ENCODE peak calls at places on chromosomes 3 and 15, in ten cellular contexts. J, D, K, E, U, Z, P, C, F and A are unnamed samples. For H3K4me1 and H3K36me3, the result is how much of the 10 kb centered on the place peaks cover.

GRCh38 chr3:151347432-151347831 is 18.1 kb upstream of the P2RY13 start:
- DNase-seq in J (no peak), D (peak), K (no peak), E (no peak), U (peak), Z (no peak), P (no peak), C (no peak), F (no peak), A (no peak)

GRCh38 chr3:98360681-98361080 is 7.0 kb downstream of the OR5K4 start:
- DNase-seq in J (no peak), D (no peak), K (no peak), E (no peak), U (no peak), Z (no peak), P (no peak), C (no peak), F (no peak), A (no peak)

GRCh38 chr15:92636950-92637481 is 18.6 kb downstream of the FAM174B start:
- DNase-seq in J (peak), D (peak), K (peak), E (peak), U (peak), Z (no peak), P (peak), C (peak), F (no peak), A (no peak)

GRCh38 chr15:78737187-78737820 is 74.0 kb downstream of the ADAMTS7 start:
- DNase-seq in J (no peak), D (no peak), K (no peak), E (no peak), U (no peak), Z (no peak), P (no peak), C (no peak), F (no peak), A (no peak)

GRCh38 chr3:100425321-100425720 is 24.0 kb downstream of the LNP1 start:
- DNase-seq in J (no peak), D (no peak), K (peak), E (no peak), U (no peak), Z (no peak), P (no peak), C (no peak), F (no peak), A (no peak)

GRCh38 chr3:123802007-123802630 is 82.0 kb downstream of the MYLK start:
- DNase-seq in J (no peak), D (no peak), K (no peak), E (no peak), U (no peak), Z (no peak), P (no peak), C (no peak), F (no peak), A (no peak)

GRCh38 chr3:136336329-136337100 is 86.4 kb downstream of the PCCB start:
- DNase-seq in J (no peak), D (no peak), K (no peak), E (no peak), U (no peak), Z (no peak), P (no peak), C (no peak), F (no peak), A (no peak)

GRCh38 chr3:126340081-126340511 is 17.1 kb downstream of the KLF15 start:
- DNase-seq in J (peak), D (no peak), K (no peak), E (no peak), U (peak), Z (no peak), P (no peak), C (no peak), F (no peak), A (no peak)

GRCh38 chr15:36724493-36724892 is 145.1 kb downstream of the CDIN1 start:
- DNase-seq in J (no peak), D (no peak), K (no peak), E (no peak), U (no peak), Z (no peak), P (no peak), C (no peak), F (no peak), A (no peak)

DNA sequence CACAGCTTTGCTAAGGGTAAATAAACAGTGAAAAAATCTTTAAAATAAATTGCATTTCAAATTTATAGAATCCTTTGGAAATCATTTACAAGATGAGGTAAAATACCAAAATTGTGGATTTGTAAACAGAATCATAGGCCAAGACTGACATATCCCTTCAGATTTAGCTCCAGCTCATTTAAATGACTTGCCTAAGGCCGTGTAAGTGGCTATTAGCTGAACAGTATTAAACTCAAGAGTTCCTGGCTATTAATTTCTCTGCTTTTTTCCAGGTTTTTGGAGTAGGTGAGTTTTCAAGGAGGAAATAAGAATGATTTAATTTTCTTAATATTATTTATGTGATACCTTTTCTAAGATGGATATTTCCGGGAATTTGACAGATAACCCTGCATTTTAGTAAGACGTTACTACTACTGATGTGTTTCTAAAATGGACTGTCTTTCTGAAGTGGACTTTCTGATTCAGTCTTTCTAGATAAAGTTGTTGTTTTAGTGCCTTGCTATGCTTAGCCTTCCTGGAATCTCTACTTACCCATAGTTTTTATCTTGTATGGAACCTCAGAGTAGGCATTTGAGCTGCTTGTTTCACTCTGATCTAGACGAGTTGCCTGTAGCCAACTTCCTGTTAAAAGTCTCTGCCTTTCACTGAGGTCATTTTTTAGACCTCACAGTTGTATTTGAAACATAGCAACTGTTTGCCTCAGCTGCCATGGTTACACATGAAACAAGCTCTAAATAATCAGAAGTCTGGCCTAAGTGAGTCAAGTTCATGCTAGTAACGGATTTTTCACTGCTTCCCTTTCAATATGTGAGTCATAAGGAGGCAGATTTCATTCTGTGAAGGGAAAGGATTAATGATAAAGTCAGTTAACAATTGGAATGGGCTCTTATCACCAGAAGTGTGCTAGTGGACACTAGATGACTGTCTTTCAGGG is 127.0 kb downstream of the KLHL25 start:
- DNase-seq in J (no peak), D (no peak), K (no peak), E (no peak), U (peak), Z (no peak), P (peak), C (no peak), F (no peak), A (no peak)
- TF ChIP-seq POLR2AphosphoS5 in J (peak), D (no peak), K (no peak), E (peak), U (peak), Z (no peak), P (no peak), C (peak), F (no peak), A (peak)

DNA sequence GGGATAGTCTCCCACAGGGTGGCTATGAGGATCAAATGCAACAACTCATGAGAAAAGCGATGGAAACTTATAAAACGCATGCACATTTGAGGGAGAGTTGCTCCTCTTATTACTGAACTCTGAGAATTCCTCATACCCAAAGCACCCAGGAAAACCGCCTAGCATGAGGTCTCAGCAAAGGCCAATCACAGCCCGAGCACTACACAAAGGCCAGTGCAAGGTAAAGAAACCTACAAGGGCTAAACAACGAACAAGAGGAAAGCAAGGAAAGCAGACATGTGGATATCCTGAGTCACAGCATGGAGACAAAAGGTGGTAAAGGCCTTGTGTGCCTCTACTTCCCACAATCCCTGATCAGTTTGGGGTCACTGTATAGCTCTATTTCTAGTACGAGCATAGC is 7.1 kb downstream of the RAB43 start:
- DNase-seq in J (no peak), D (no peak), K (no peak), E (no peak), U (no peak), Z (no peak), P (no peak), C (no peak), F (no peak), A (no peak)
- H3K4me1 ChIP-seq in J (under half), D (under half), K (under half), E (under half), U (under half), Z (under half), P (under half), C (under half), F (under half), A (under half)

GRCh38 chr3:165617134-165617533 is 220.1 kb downstream of the BCHE start:
- DNase-seq in J (no peak), D (no peak), K (no peak), E (no peak), U (no peak), Z (no peak), P (no peak), C (no peak), F (no peak), A (no peak)
- H3K36me3 ChIP-seq in J (under half), D (under half), K (under half), E (under half), U (under half), Z (under half), P (under half), C (under half), F (under half), A (under half)

GRCh38 chr3:169026543-169027181 is 636.9 kb downstream of the MECOM start:
- DNase-seq in J (no peak), D (no peak), K (no peak), E (no peak), U (no peak), Z (peak), P (peak), C (peak), F (no peak), A (no peak)
- TF ChIP-seq POLR2AphosphoS5 in J (no peak), D (no peak), K (no peak), E (no peak), U (no peak), Z (no peak), P (no peak), C (peak), F (no peak), A (no peak)

GRCh38 chr3:45623434-45623833 is 28.9 kb downstream of the LIMD1 start:
- DNase-seq in J (no peak), D (no peak), K (no peak), E (no peak), U (no peak), Z (no peak), P (no peak), C (no peak), F (no peak), A (no peak)
- H3K4me1 ChIP-seq in J (under half), D (under half), K (under half), E (under half), U (under half), Z (under half), P (under half), C (under half), F (under half), A (under half)

GRCh38 chr3:143239026-143239425 is 119.5 kb downstream of the CHST2 start:
- DNase-seq in J (no peak), D (no peak), K (no peak), E (no peak), U (no peak), Z (no peak), P (no peak), C (no peak), F (no peak), A (no peak)
- H3K36me3 ChIP-seq in J (under half), D (under half), K (under half), E (under half), U (under half), Z (under half), P (under half), C (under half), F (under half), A (under half)

GRCh38 chr15:100918690-100919480 is at the start of gene LRRK1:
- DNase-seq in J (no peak), D (peak), K (peak), E (no peak), U (peak), Z (no peak), P (no peak), C (no peak), F (no peak), A (no peak)

GRCh38 chr15:100914876-100915275 is 4.3 kb upstream of the LRRK1 start:
- DNase-seq in J (no peak), D (peak), K (no peak), E (no peak), U (no peak), Z (no peak), P (no peak), C (no peak), F (no peak), A (no peak)

GRCh38 chr15:100919481-100920405 is 586 bp downstream of the LRRK1 start:
- DNase-seq in J (no peak), D (peak), K (no peak), E (no peak), U (peak), Z (no peak), P (no peak), C (no peak), F (no peak), A (no peak)

GRCh38 chr15:100920516-100921135 is 1.5 kb downstream of the LRRK1 start:
- DNase-seq in J (no peak), D (no peak), K (no peak), E (no peak), U (no peak), Z (no peak), P (no peak), C (no peak), F (no peak), A (no peak)

GRCh38 chr15:100918034-100918689 is 995 bp upstream of the LRRK1 start:
- DNase-seq in J (peak), D (peak), K (peak), E (peak), U (peak), Z (peak), P (peak), C (peak), F (no peak), A (no peak)
- TF ChIP-seq POLR2AphosphoS5 in J (no peak), D (no peak), K (no peak), E (no peak), U (peak), Z (peak), P (peak), C (peak), F (no peak), A (peak)

DNA sequence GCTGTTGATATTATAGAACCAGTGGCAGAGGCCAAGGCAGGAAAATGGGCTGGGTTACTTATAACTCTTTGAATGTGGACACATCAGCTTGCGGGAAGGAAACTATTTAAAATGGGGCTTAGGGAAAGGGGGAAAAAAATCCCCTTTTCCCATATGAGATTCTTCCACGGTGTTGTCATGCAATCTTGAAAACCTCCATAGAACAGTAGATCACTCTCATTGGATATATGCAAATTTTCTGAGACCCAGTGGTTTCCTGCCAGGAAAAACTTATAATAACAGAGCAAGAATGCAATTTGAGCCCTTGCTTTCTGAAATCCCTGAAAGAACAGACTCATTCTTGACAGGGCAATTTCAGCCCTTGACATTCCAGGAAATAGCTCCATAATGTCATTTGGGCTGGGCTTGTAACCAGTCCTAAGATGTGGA is 31.1 kb downstream of the TMEM212 start:
- DNase-seq in J (no peak), D (peak), K (no peak), E (no peak), U (no peak), Z (no peak), P (no peak), C (no peak), F (no peak), A (no peak)
- H3K4me1 ChIP-seq in J (under half), D (under half), K (under half), E (under half), U (under half), Z (under half), P (under half), C (under half), F (under half), A (under half)

GRCh38 chr15:42449770-42450433 is 41.0 kb downstream of the ZNF106 start:
- DNase-seq in J (no peak), D (no peak), K (no peak), E (no peak), U (no peak), Z (no peak), P (no peak), C (no peak), F (no peak), A (no peak)

GRCh38 chr15:42448281-42448680 is 42.7 kb downstream of the ZNF106 start:
- DNase-seq in J (no peak), D (no peak), K (no peak), E (no peak), U (no peak), Z (no peak), P (no peak), C (no peak), F (no peak), A (no peak)

GRCh38 chr15:42444415-42445063 is 46.4 kb downstream of the ZNF106 start:
- DNase-seq in J (no peak), D (peak), K (peak), E (no peak), U (no peak), Z (no peak), P (no peak), C (peak), F (no peak), A (no peak)

GRCh38 chr15:42450434-42450790 is 40.5 kb downstream of the ZNF106 start:
- DNase-seq in J (no peak), D (no peak), K (no peak), E (no peak), U (no peak), Z (no peak), P (no peak), C (no peak), F (no peak), A (no peak)

DNA sequence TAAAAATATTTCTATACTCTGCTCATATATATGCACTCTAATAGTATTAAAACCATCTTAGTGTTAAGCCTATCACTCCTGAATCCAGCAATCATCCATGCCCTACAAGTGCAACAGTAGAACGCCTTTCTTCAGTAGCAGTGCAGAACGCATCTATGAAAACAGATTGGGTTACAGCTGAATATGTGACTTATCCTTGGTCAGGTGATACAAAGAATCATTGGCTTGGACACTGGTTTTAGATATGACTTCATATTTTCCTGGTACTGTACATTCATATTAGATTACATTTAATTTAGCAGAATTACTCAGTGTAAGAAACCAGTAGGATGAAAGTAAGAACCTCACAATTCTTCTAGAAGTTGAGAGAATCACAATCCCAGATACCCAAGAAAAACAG is 43.3 kb downstream of the ZNF106 start:
- DNase-seq in J (no peak), D (no peak), K (no peak), E (no peak), U (no peak), Z (no peak), P (no peak), C (no peak), F (no peak), A (no peak)
- H3K36me3 ChIP-seq in J (half or more), D (under half), K (half or more), E (under half), U (half or more), Z (under half), P (under half), C (under half), F (under half), A (half or more)